ENCODE peak calls at places on chromosomes 3 and 15, in nine cellular contexts. K is right lobe of liver, E is IMR-90, Y is heart left ventricle, J is transverse colon, T is HCT116, W is testis, R is uterus, P is GM12878. H is an unnamed sample.

GRCh38 chr15:40096094-40096876 is 12.4 kb downstream of the BMF start:
- DNase-seq in K (no peak), E (no peak), Y (no peak), J (no peak), T (no peak), W (no peak), R (peak; percentile 52), P (peak; percentile 68), H (no peak)

GRCh38 chr15:47674576-47675232 is 42.6 kb upstream of the SEMA6D start:
- DNase-seq in K (no peak), E (no peak), Y (no peak), J (no peak), T (no peak), W (no peak), R (no peak), P (no peak), H (no peak)

GRCh38 chr3:170724599-170724998 is 138.7 kb upstream of the SLC7A14 start:
- DNase-seq in K (no peak), E (peak; percentile 82), Y (no peak), J (no peak), T (no peak), W (peak; percentile 44), R (peak; percentile 55), P (no peak), H (no peak)

GRCh38 chr3:38563070-38563901 is 67.1 kb downstream of the EXOG start:
- DNase-seq in K (no peak), E (no peak), Y (peak; percentile 12), J (no peak), T (no peak), W (no peak), R (no peak), P (no peak), H (no peak)

GRCh38 chr15:78394981-78395619 is 42.9 kb upstream of the IREB2 start:
- DNase-seq in K (no peak), E (no peak), Y (no peak), J (no peak), T (no peak), W (no peak), R (no peak), P (no peak), H (no peak)

GRCh38 chr3:2978977-2979732 is 131.0 kb downstream of the IL5RA start:
- DNase-seq in K (no peak), E (no peak), Y (no peak), J (no peak), T (no peak), W (no peak), R (no peak), P (no peak), H (no peak)

GRCh38 chr3:37147676-37148075 is 26.7 kb downstream of the LRRFIP2 start:
- DNase-seq in K (no peak), E (no peak), Y (no peak), J (no peak), T (no peak), W (no peak), R (no peak), P (no peak), H (no peak)

GRCh38 chr3:59709702-59710555 is 660.1 kb upstream of the CFAP20DC start:
- DNase-seq in K (peak; percentile 40), E (no peak), Y (peak; percentile 52), J (peak; percentile 34), T (no peak), W (peak; percentile 33), R (no peak), P (no peak), H (no peak)

GRCh38 chr3:88936837-88937236 is 170.6 kb upstream of the EPHA3 start:
- DNase-seq in K (no peak), E (no peak), Y (no peak), J (no peak), T (no peak), W (no peak), R (no peak), P (no peak), H (no peak)

GRCh38 chr3:118628704-118629341 is 405.8 kb downstream of the IGSF11 start:
- DNase-seq in K (peak; percentile 60), E (peak; percentile 72), Y (peak; percentile 39), J (peak; percentile 58), T (peak; percentile 59), W (peak; percentile 91), R (no peak), P (peak; percentile 43), H (peak; percentile 70)

GRCh38 chr3:41199866-41200668 is 762 bp downstream of the CTNNB1 start:
- DNase-seq in K (peak; percentile 43), E (no peak), Y (peak; percentile 45), J (peak; percentile 44), T (no peak), W (peak; percentile 57), R (peak; percentile 33), P (no peak), H (peak; percentile 72)

GRCh38 chr3:108127301-108127988 is 36.6 kb upstream of the CD47 start:
- DNase-seq in K (no peak), E (no peak), Y (no peak), J (peak; percentile 37), T (no peak), W (no peak), R (no peak), P (peak; percentile 34), H (no peak)

GRCh38 chr3:195227871-195228270 is 43.1 kb downstream of the XXYLT1 start:
- DNase-seq in K (no peak), E (no peak), Y (no peak), J (no peak), T (no peak), W (no peak), R (peak; percentile 11), P (no peak), H (no peak)

GRCh38 chr3:18338827-18339226 is 86.3 kb downstream of the SATB1 start:
- DNase-seq in K (no peak), E (no peak), Y (no peak), J (no peak), T (no peak), W (no peak), R (no peak), P (no peak), H (no peak)

DNA sequence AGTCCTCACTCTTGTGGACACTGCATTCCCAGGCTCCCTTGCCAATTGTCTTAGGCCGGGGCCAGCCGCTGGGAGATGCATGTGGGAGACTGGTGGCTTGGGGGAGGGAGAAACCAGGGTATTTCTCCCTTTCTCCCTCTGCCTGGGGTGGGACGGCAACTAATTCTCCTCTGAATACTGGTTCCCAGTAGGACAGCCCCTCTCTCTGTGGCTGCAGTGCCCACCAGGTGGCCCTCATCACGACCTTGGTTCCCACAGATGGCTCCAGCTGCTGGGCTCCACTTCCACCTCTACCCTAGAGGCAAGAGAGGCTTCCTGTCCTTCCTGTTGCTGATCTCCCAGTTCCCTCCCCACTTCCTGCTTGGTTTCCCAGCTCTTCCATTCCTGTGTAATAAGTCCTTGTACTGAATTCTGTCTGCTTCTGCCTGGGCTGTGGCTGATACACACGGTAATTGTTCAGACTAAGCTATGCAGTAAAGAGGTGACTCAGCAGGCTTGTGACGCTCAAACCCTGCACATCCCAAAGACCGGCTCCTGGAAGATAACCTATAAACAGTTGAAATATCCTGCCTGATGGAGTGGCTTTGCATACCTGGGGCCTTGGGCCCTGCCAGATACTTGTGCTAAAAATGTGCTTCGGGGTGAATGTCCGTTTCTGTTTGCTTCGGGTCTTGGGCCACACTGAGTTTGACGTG is 20.4 kb upstream of the COPG1 start:
- DNase-seq in K (no peak), E (peak; percentile 88), Y (peak; percentile 25), J (no peak), T (no peak), W (no peak), R (no peak), P (no peak), H (peak; percentile 42)
- TF ChIP-seq POLR2A in K (no peak), E (no peak), Y (no peak), J (no peak), T (no peak), W (no peak), R (no peak), P (no peak), H (no peak)

DNA sequence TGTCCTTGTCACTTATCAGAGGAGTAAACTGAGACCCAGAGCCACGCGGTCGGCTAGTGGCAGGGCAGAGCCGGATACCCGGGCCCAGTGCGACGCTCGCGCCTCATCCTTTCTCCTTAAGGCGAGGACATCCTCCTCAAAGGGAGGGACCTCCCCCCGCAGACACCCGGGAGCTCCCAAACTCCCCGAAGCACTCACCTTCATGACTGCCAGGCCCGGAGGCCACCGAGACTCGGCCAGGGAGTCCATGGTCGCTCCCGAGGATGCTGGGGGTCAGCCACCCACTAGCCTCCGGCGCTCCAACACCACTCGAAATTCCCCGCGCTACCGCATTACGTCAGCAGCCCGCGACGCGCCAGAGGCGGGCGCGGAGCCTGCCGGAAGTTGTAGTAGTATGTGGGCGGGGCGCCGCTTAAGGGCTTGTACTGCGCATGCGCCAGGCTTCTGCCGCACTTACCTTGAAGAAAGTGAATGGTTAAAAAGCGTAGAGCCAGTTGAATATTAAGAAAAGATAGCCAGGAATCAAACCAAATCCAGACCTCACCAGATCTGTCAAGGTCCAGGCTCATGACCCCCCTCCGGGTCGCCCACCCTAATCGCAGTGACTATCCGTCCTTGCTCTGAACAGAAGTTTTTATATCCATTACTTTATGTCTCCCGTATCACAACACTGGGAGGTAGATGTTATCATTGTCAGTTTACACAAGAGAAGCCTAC is at the start of gene RAD18:
- DNase-seq in K (peak; percentile 90), E (peak; percentile 89), Y (peak; percentile 90), J (peak; percentile 94), T (peak; percentile 85), W (peak; percentile 93), R (peak; percentile 89), P (peak; percentile 71), H (peak; percentile 93)
- TF ChIP-seq POLR2A in K (no peak), E (peak; percentile 57), Y (peak; percentile 43), J (peak; percentile 34), T (peak; percentile 73), W (no peak), R (peak; percentile 41), P (peak; percentile 79), H (peak; percentile 74)

GRCh38 chr15:68719051-68719450 is 101.6 kb downstream of the ANP32A start:
- DNase-seq in K (no peak), E (no peak), Y (no peak), J (no peak), T (no peak), W (no peak), R (no peak), P (no peak), H (no peak)
- TF ChIP-seq POLR2A in K (no peak), E (no peak), Y (no peak), J (no peak), T (no peak), W (no peak), R (no peak), P (no peak), H (no peak)

GRCh38 chr3:156678216-156678615 is 3.8 kb downstream of the TIPARP start:
- DNase-seq in K (no peak), E (no peak), Y (no peak), J (no peak), T (no peak), W (no peak), R (no peak), P (no peak), H (no peak)

GRCh38 chr3:156682491-156682890 is 8.1 kb downstream of the TIPARP start:
- DNase-seq in K (no peak), E (peak; percentile 61), Y (no peak), J (no peak), T (no peak), W (no peak), R (no peak), P (no peak), H (no peak)

GRCh38 chr3:156682963-156683362 is 8.6 kb downstream of the TIPARP start:
- DNase-seq in K (no peak), E (no peak), Y (no peak), J (no peak), T (no peak), W (no peak), R (no peak), P (no peak), H (no peak)

GRCh38 chr3:156680243-156680930 is 6.0 kb downstream of the TIPARP start:
- DNase-seq in K (no peak), E (no peak), Y (no peak), J (no peak), T (no peak), W (no peak), R (no peak), P (no peak), H (no peak)

GRCh38 chr3:156681003-156681402 is 6.6 kb downstream of the TIPARP start:
- DNase-seq in K (no peak), E (peak; percentile 83), Y (peak; percentile 59), J (peak; percentile 28), T (no peak), W (no peak), R (peak; percentile 53), P (no peak), H (peak; percentile 48)
- TF ChIP-seq POLR2A in K (no peak), E (no peak), Y (no peak), J (no peak), T (no peak), W (no peak), R (no peak), P (no peak), H (no peak)

H was measured in erythroblast.